ENCODE peak calls at places on chromosomes 6 and 20, in nine cellular contexts. S is uterus; L is NCI-H1105; V is stimulated activated effector memory CD8-positive, alpha-beta T cell treated with anti-CD3 and anti-CD28 coated beads, Interleukin-12 subunit alpha, Interleukin-12 subunit beta, amount 100 ng/mL, for 72 hours; H is sigmoid colon; Z is activated naive CD8-positive, alpha-beta T cell treated with anti-CD3 and anti-CD28 coated beads, Interleukin-2, amount 10 ng/mL, durations not matched to agents 7 days and 5 days; Y is left ventricle myocardium superior; N is gastrocnemius medialis; O is T follicular helper cell. T is an unnamed sample.

GRCh38 chr6:24522090-24522820 is 27.5 kb downstream of the ALDH5A1 start:
- DNase-seq in S (no peak), L (peak; percentile 92), N (no peak), Y (no peak), Z (no peak), H (no peak), O (no peak), V (no peak), T (no peak)

GRCh38 chr6:70312165-70312564 is 9.3 kb upstream of the COL9A1 start:
- DNase-seq in L (no peak), S (no peak), H (no peak), Y (no peak), N (no peak), O (no peak), Z (no peak), V (no peak), T (no peak)

GRCh38 chr6:104623052-104623690 is 236.5 kb downstream of the HACE1 start:
- DNase-seq in V (no peak), H (no peak), N (no peak), S (no peak), Y (no peak), L (no peak), Z (no peak), O (no peak), T (no peak)

GRCh38 chr20:5531318-5532081 is 214.7 kb upstream of the PROKR2 start:
- DNase-seq in V (no peak), L (no peak), O (no peak), N (no peak), S (no peak), Z (no peak), Y (no peak), H (no peak), T (no peak)

GRCh38 chr6:4640139-4640538 is 136.1 kb upstream of the CDYL start:
- DNase-seq in Z (no peak), Y (no peak), L (no peak), H (no peak), N (no peak), V (no peak), S (no peak), O (no peak), T (no peak)

GRCh38 chr6:143163621-143164020 is 102.9 kb downstream of the AIG1 start:
- DNase-seq in H (no peak), V (no peak), Y (no peak), N (no peak), Z (no peak), S (no peak), O (no peak), L (no peak), T (no peak)

GRCh38 chr6:82712826-82713225 is 349.2 kb downstream of the TPBG start:
- DNase-seq in Y (no peak), Z (no peak), L (no peak), O (no peak), S (no peak), N (no peak), V (no peak), H (no peak), T (no peak)

GRCh38 chr6:6588064-6588923 is at the start of gene LY86:
- DNase-seq in Y (peak; percentile 57), L (no peak), Z (peak; percentile 64), O (no peak), H (no peak), N (no peak), S (peak; percentile 27), V (no peak), T (no peak)

GRCh38 chr20:7152071-7152470 is 384.6 kb downstream of the BMP2 start:
- DNase-seq in N (no peak), L (no peak), O (no peak), S (no peak), H (no peak), Z (no peak), Y (no peak), V (no peak), T (no peak)

GRCh38 chr6:113120214-113120576 is 737.0 kb upstream of the MARCKS start:
- DNase-seq in V (no peak), H (no peak), O (no peak), N (no peak), L (no peak), S (no peak), Z (no peak), Y (no peak), T (no peak)

GRCh38 chr20:50680106-50680960 is 11.0 kb downstream of the RIPOR3 start:
- DNase-seq in O (no peak), V (no peak), Z (no peak), N (peak; percentile 72), Y (peak; percentile 60), H (no peak), S (peak; percentile 71), L (no peak), T (no peak)

GRCh38 chr6:166262738-166263515 is 45.3 kb downstream of the PRR18 start:
- DNase-seq in S (no peak), N (no peak), L (no peak), V (no peak), H (no peak), Y (no peak), O (no peak), Z (no peak), T (no peak)

GRCh38 chr6:149766156-149766768 is 16.7 kb downstream of the PCMT1 start:
- DNase-seq in S (no peak), Y (no peak), Z (no peak), L (no peak), H (no peak), N (no peak), O (no peak), V (no peak), T (no peak)

GRCh38 chr6:166420351-166420750 is 37.6 kb upstream of the MPC1 start:
- DNase-seq in S (no peak), Z (no peak), N (no peak), L (no peak), O (no peak), H (no peak), V (no peak), Y (no peak), T (no peak)

GRCh38 chr20:15835811-15836210 is 737.4 kb downstream of the KIF16B start:
- DNase-seq in V (no peak), H (no peak), O (no peak), Y (no peak), L (no peak), Z (no peak), N (no peak), S (no peak), T (no peak)

GRCh38 chr20:34574426-34574825 is 15.9 kb downstream of the MAP1LC3A start:
- DNase-seq in N (no peak), H (no peak), L (no peak), Y (no peak), S (no peak), V (no peak), Z (no peak), O (no peak), T (no peak)

GRCh38 chr6:156021746-156022396 is 566.2 kb upstream of the NOX3 start:
- DNase-seq in N (no peak), H (no peak), Y (no peak), O (no peak), L (no peak), V (no peak), Z (no peak), S (no peak), T (no peak)

GRCh38 chr20:49636447-49636846 is 68.5 kb upstream of the PTGIS start:
- DNase-seq in N (peak; percentile 80), V (no peak), Z (no peak), S (no peak), L (peak; percentile 94), Y (peak; percentile 91), H (peak; percentile 79), O (no peak), T (no peak)

GRCh38 chr6:163579111-163579879 is 164.8 kb downstream of the QKI start:
- DNase-seq in N (peak; percentile 79), O (no peak), L (no peak), H (no peak), Y (no peak), Z (no peak), V (no peak), S (no peak), T (no peak)

GRCh38 chr20:38460040-38460623 is 12.5 kb upstream of the RALGAPB start:
- DNase-seq in H (peak; percentile 39), N (no peak), L (peak; percentile 54), V (no peak), O (no peak), Z (no peak), Y (no peak), S (no peak), T (no peak)

GRCh38 chr20:17651761-17652388 is 30.2 kb downstream of the RRBP1 start:
- DNase-seq in O (no peak), Z (peak; percentile 25), N (peak; percentile 8), V (no peak), L (no peak), S (peak; percentile 16), Y (peak; percentile 9), H (peak; percentile 60), T (no peak)

GRCh38 chr20:44211177-44212039 is 837 bp upstream of the OSER1 start:
- DNase-seq in Y (peak; percentile 34), N (peak; percentile 33), O (no peak), Z (no peak), V (no peak), H (peak; percentile 73), L (peak; percentile 20), S (no peak), T (no peak)

GRCh38 chr6:4714961-4715501 is 61.2 kb upstream of the CDYL start:
- DNase-seq in L (no peak), H (no peak), S (no peak), Y (no peak), V (no peak), O (no peak), Z (no peak), N (no peak), T (no peak)

GRCh38 chr6:90703383-90703782 is 116.5 kb upstream of the MAP3K7 start:
- DNase-seq in V (no peak), L (no peak), Y (no peak), H (no peak), S (no peak), N (no peak), Z (no peak), O (no peak), T (no peak)

GRCh38 chr6:167119680-167120556 is 3.0 kb upstream of the CCR6 start:
- DNase-seq in L (no peak), Z (no peak), Y (no peak), H (no peak), N (no peak), O (peak; percentile 66), V (no peak), S (no peak), T (peak; percentile 36)

GRCh38 chr6:40778918-40779317 is 191.8 kb upstream of the LRFN2 start:
- DNase-seq in N (no peak), V (no peak), L (no peak), O (no peak), Z (no peak), H (no peak), Y (no peak), S (no peak), T (no peak)

GRCh38 chr20:963795-964194 is 38.3 kb downstream of the RSPO4 start:
- DNase-seq in O (no peak), Z (no peak), S (no peak), L (no peak), H (no peak), V (no peak), N (no peak), Y (no peak), T (no peak)

GRCh38 chr6:41560440-41561192 is 14.4 kb downstream of the FOXP4 start:
- DNase-seq in S (peak; percentile 74), Y (peak; percentile 83), O (peak; percentile 80), H (peak; percentile 84), L (no peak), N (no peak), V (peak; percentile 63), Z (peak; percentile 91), T (peak; percentile 76)

GRCh38 chr6:26124550-26125014 is 37.4 kb downstream of the HFE start:
- DNase-seq in N (no peak), V (no peak), S (no peak), Z (no peak), O (no peak), Y (no peak), L (peak; percentile 54), H (no peak), T (no peak)

GRCh38 chr20:63554361-63555278 is 661 bp downstream of the FNDC11 start:
- DNase-seq in H (no peak), O (no peak), S (no peak), Z (no peak), L (no peak), Y (peak; percentile 31), N (no peak), V (no peak), T (no peak)

GRCh38 chr20:38833857-38834164 is 28.3 kb downstream of the PPP1R16B start:
- DNase-seq in Y (no peak), H (no peak), O (peak; percentile 46), L (no peak), V (no peak), N (no peak), Z (no peak), S (no peak), T (no peak)

T was measured in activated T-helper 9 cell treated with anti-CD3 and anti-CD28 coated beads, Interleukin-2, amount 50 U/mL, for 16 hours.